ENCODE peak calls at places on chromosomes 5 and 9, in nine cellular contexts. G is GM12865, N is NCI-H1694 treated with DMSO at 0.1 percent for 48 hours, A is activated T-cell treated with anti-CD3 and anti-CD28 coated beads for 48 hours, I is lower lobe of right lung, Q is right cardiac atrium, U is left kidney, M is AG08396, P is brain microvascular endothelial cell. W is an unnamed sample.
A peak's percentile ranks its signal among the peaks of the same experiment; 100 is the strongest.

GRCh38 chr9:108545446-108545845 is 310.3 kb downstream of the ACTL7B start:
- DNase-seq in G (no peak), N (no peak), A (no peak), I (no peak), Q (no peak), U (no peak), M (no peak), P (no peak), W (no peak)

GRCh38 chr5:149056611-149057165 is 6.2 kb downstream of the SH3TC2 start:
- DNase-seq in G (no peak), N (no peak), A (no peak), I (no peak), Q (no peak), U (no peak), M (no peak), P (no peak), W (no peak)

GRCh38 chr9:107674252-107674936 is 184.8 kb upstream of the KLF4 start:
- DNase-seq in G (no peak), N (no peak), A (no peak), I (no peak), Q (no peak), U (no peak), M (no peak), P (no peak), W (no peak)

GRCh38 chr5:139335811-139336210 is 5.8 kb upstream of the PAIP2 start:
- DNase-seq in G (no peak), N (no peak), A (no peak), I (no peak), Q (no peak), U (no peak), M (no peak), P (no peak), W (no peak)

GRCh38 chr5:146877783-146878470 is 630 bp downstream of the PPP2R2B start:
- DNase-seq in G (no peak), N (peak; percentile 44), A (no peak), I (peak; percentile 44), Q (peak; percentile 48), U (peak; percentile 83), M (peak; percentile 39), P (no peak), W (no peak)

GRCh38 chr9:17531642-17532254 is 47.1 kb upstream of the SH3GL2 start:
- DNase-seq in G (peak; percentile 50), N (peak; percentile 28), A (no peak), I (no peak), Q (no peak), U (peak; percentile 74), M (peak; percentile 53), P (peak; percentile 74), W (no peak)

GRCh38 chr5:153352685-153353219 is 137.7 kb upstream of the GRIA1 start:
- DNase-seq in G (peak; percentile 51), N (no peak), A (peak; percentile 4), I (no peak), Q (no peak), U (peak; percentile 26), M (no peak), P (no peak), W (no peak)

GRCh38 chr9:18359335-18359734 is 114.6 kb upstream of the ADAMTSL1 start:
- DNase-seq in G (no peak), N (no peak), A (no peak), I (no peak), Q (no peak), U (no peak), M (peak; percentile 39), P (no peak), W (no peak)

GRCh38 chr9:75855509-75855908 is 35.0 kb upstream of the PCSK5 start:
- DNase-seq in G (peak; percentile 14), N (no peak), A (no peak), I (no peak), Q (no peak), U (peak; percentile 58), M (no peak), P (peak; percentile 14), W (no peak)